ENCODE peak calls at places on chromosomes 5 and 9, in seven cellular contexts. R, U, E, X, M, F and S are unnamed samples.
A peak's percentile ranks its signal among the peaks of the same experiment; 100 is the strongest.

GRCh38 chr9:86655147-86655546 is 292.2 kb downstream of the GAS1 start:
- DNase-seq in X (no peak), M (no peak), U (no peak), E (no peak), R (no peak), F (peak; percentile 31), S (peak; percentile 52)

GRCh38 chr5:10635257-10635860 is 71.5 kb downstream of the ANKRD33B start:
- DNase-seq in U (peak; percentile 77), M (no peak), E (no peak), F (peak; percentile 28), X (peak; percentile 64), R (no peak), S (peak; percentile 18)

GRCh38 chr9:87148391-87149237 is 201.3 kb upstream of the GAS1 start:
- DNase-seq in R (peak; percentile 37), F (peak; percentile 77), M (peak; percentile 27), U (peak; percentile 16), E (peak; percentile 74), X (peak; percentile 69), S (peak; percentile 76)

GRCh38 chr5:95955996-95956899 is 5.4 kb downstream of the ELL2 start:
- DNase-seq in E (no peak), U (no peak), F (peak; percentile 87), M (no peak), X (peak; percentile 65), R (no peak), S (peak; percentile 85)

GRCh38 chr5:125065736-125066135 is 319.3 kb upstream of the ZNF608 start:
- DNase-seq in E (no peak), F (peak; percentile 44), U (no peak), R (no peak), X (no peak), M (no peak), S (peak; percentile 69)

GRCh38 chr5:180684623-180685161 is 35.3 kb upstream of the FLT4 start:
- DNase-seq in M (no peak), X (no peak), E (no peak), R (no peak), U (no peak), F (no peak), S (no peak)

GRCh38 chr5:154708845-154709244 is 46.3 kb upstream of the LARP1 start:
- DNase-seq in R (peak; percentile 29), M (no peak), U (peak; percentile 72), E (no peak), F (no peak), X (no peak), S (no peak)

GRCh38 chr5:163269624-163270023 is 167.8 kb upstream of the CCNG1 start:
- DNase-seq in X (no peak), M (no peak), E (no peak), F (no peak), R (no peak), U (no peak), S (peak; percentile 2)

GRCh38 chr9:22214497-22215031 is 205.5 kb upstream of the CDKN2B start:
- DNase-seq in R (no peak), U (peak; percentile 70), E (no peak), F (no peak), X (peak; percentile 47), M (no peak), S (no peak)

GRCh38 chr5:5658226-5658625 is 235.7 kb downstream of the ICE1 start:
- DNase-seq in E (no peak), X (no peak), R (no peak), U (peak; percentile 27), F (peak; percentile 56), M (peak; percentile 1), S (peak; percentile 25)

GRCh38 chr9:34133436-34133949 is 7.0 kb upstream of the DCAF12 start:
- DNase-seq in X (no peak), E (no peak), M (no peak), F (no peak), U (no peak), R (no peak), S (no peak)

DNA sequence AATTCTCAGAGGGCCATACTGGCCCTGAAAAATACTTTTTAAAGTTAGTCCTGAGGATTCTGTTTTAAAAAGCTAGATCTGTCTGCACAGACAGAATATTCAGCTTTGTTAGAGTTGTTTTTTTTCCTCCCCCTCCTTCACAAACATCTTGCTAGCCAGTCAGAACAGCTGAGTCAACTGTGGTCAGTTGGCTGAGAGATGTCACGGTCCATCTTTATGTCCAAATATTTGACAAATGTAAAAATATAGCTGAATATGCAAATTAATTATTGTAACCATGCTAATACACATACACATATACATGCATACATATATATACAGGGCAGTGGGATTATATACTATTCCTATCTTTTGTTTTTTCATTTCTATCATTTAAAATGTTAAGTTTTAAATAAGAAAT is 33.9 kb downstream of the UNC13B start:
- DNase-seq in E (no peak), U (no peak), F (peak; percentile 24), X (no peak), M (no peak), R (no peak), S (no peak)
- TF ChIP-seq CTCF in E (no peak), U (no peak), F (no peak), X (no peak), M (no peak), R (no peak), S (no peak)

GRCh38 chr9:70873506-70873905 is 247.9 kb downstream of the TRPM3 start:
- DNase-seq in U (no peak), R (no peak), X (no peak), F (peak; percentile 27), M (no peak), E (no peak), S (no peak)

GRCh38 chr9:70865471-70865870 is 255.9 kb downstream of the TRPM3 start:
- DNase-seq in E (no peak), R (no peak), F (no peak), X (no peak), U (no peak), M (no peak), S (no peak)

GRCh38 chr9:70874451-70874850 is 247.0 kb downstream of the TRPM3 start:
- DNase-seq in M (no peak), E (no peak), X (no peak), R (no peak), F (peak; percentile 44), U (no peak), S (peak; percentile 46)

GRCh38 chr9:70868044-70868443 is 253.4 kb downstream of the TRPM3 start:
- DNase-seq in M (no peak), U (no peak), R (no peak), X (peak; percentile 3), E (no peak), F (no peak), S (no peak)

DNA sequence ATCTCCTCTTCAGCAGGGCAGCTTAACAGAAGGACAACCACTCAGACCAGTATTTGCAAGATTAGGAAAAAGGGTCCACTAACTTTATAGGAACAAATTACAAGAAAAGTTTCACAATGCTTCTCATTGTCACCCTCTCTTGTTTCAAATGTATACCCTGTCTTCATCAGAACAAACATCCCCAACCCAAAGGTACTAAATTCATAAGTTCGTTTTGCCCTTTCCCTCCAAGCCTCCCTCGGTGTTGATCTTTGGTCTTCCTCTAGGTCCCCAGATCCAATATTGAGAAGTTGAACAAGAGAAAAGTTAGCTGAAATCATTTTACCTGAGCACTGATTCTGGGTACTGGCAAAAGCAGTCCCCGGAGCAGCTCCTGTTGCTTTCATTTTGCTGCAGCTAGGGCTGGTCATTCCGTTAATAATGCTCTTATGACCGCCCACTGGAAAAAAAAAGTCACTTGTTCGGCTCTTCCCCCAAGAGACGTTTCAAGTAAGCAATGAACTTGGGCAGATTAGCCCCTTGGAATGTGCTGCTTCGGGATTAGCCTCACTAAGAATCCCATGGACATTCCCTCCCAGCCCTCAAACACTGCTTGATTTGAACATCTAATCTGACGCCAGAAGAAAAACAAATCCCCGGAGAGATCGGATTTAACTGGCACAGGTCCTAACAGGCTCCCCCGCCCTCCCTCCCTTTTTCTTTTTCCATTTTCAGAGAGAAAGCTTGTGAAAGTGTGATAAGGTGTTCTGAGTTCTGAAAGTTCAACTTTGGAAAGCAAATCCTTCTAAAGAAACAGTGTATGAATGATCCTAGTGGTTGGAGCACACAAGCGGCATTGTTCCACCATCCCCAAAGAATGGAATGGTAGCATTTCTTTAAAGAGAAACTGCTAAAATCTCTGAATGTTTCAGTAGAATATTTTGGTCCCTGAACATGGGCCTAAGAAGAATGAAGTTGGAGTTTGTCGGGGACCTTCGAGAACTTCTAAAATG is 252.5 kb downstream of the TRPM3 start:
- DNase-seq in X (peak; percentile 82), M (no peak), U (peak; percentile 21), R (no peak), F (peak; percentile 87), E (peak; percentile 17), S (peak; percentile 86)
- H3K4me3 ChIP-seq in X (peak overlapping the region; percentile 44), M (no peak overlapping the region), U (peak overlapping the region; percentile 13), R (no peak overlapping the region), F (peak overlapping the region; percentile 79), E (peak overlapping the region; percentile 35), S (peak overlapping the region; percentile 75)

GRCh38 chr5:72847439-72847838 is 31.0 kb downstream of the TNPO1 start:
- DNase-seq in U (no peak), F (no peak), E (no peak), M (peak; percentile 57), R (no peak), X (no peak), S (peak; percentile 52)

GRCh38 chr5:72849546-72849945 is 33.1 kb downstream of the TNPO1 start:
- DNase-seq in X (no peak), R (no peak), F (no peak), U (no peak), E (no peak), M (no peak), S (no peak)

GRCh38 chr5:72846483-72846882 is 30.0 kb downstream of the TNPO1 start:
- DNase-seq in E (no peak), M (no peak), R (no peak), X (no peak), F (no peak), U (no peak), S (no peak)

GRCh38 chr5:72848474-72849428 is 32.3 kb downstream of the TNPO1 start:
- DNase-seq in U (peak; percentile 29), F (peak; percentile 46), M (no peak), X (peak; percentile 41), E (peak; percentile 69), R (no peak), S (no peak)

DNA sequence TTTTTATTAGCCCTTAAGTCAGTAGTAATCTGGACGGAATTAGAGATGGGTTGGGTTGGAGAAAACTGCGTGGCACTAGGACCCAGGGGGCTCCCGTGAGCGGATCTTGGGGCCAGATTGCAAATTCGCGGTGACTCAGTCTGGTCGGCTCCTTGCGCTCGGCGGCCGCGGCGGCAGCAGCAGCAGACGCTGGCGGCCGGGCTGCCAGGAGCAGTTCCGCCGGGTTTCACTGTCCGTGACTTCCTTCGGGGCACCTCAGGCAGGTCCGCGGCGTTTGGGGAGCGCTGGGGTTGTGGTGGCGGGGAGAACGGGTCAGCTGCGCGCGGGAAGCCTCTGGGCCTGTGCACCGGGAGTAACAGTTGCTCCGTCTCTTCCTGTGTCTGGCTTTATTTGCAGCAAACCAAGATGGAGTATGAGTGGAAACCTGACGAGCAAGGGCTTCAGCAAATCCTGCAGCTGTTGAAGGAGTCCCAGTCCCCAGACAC is 31.6 kb downstream of the TNPO1 start:
- DNase-seq in R (peak; percentile 85), F (peak; percentile 93), X (peak; percentile 93), U (peak; percentile 86), M (peak; percentile 74), E (peak; percentile 85), S (peak; percentile 92)
- TF ChIP-seq CTCF in R (no peak), F (no peak), X (no peak), U (no peak), M (no peak), E (no peak), S (no peak)

DNA sequence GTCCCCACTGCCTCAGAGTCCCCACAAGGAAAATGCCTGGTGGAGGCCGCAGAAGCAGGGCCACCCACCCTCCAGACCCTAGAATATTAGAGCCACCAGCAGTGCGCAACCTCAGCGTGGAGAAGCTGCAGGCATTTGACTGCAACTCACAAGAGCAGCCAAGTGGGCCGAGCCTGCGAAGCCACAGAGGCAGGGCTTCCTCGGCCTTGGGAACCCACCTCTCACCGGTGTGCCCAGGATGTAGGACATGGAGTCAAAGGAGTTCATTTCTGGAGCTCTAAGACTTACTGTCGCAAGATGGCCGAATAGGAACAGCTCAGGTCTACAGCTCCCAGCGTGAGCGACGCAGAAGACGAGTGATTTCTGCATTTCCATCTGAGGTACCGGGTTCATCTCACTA is 397.9 kb upstream of the PIK3R1 start:
- DNase-seq in M (no peak), E (no peak), F (no peak), X (no peak), R (no peak), U (no peak), S (no peak)
- H3K4me3 ChIP-seq in M (no peak overlapping the region), E (no peak overlapping the region), F (no peak overlapping the region), X (no peak overlapping the region), R (no peak overlapping the region), U (no peak overlapping the region), S (no peak overlapping the region)